ENCODE peak calls at places on chromosome 7, in seven cellular contexts. E is dorsolateral prefrontal cortex, V is AG04450, I is right lobe of liver, O is Karpas-422, Z is transverse colon, U is neural progenitor cell. R is an unnamed sample.

GRCh38 chr7:117319211-117319610 is 3.6 kb downstream of the WNT2 start:
- DNase-seq in E (no peak), V (no peak), I (no peak), O (no peak), Z (no peak), U (no peak), R (no peak)

GRCh38 chr7:74598558-74598957 is 59.0 kb upstream of the GTF2I start:
- DNase-seq in E (no peak), V (no peak), I (no peak), O (no peak), Z (no peak), U (no peak), R (no peak)

GRCh38 chr7:1742555-1743303 is 72.7 kb downstream of the ELFN1 start:
- DNase-seq in E (no peak), V (no peak), I (no peak), O (no peak), Z (peak; percentile 77), U (no peak), R (no peak)

GRCh38 chr7:27547401-27547800 is 115.3 kb downstream of the HIBADH start:
- DNase-seq in E (no peak), V (peak; percentile 6), I (no peak), O (no peak), Z (no peak), U (no peak), R (peak; percentile 4)

GRCh38 chr7:91898240-91898992 is 17.9 kb upstream of the MTERF1 start:
- DNase-seq in E (no peak), V (no peak), I (no peak), O (no peak), Z (no peak), U (no peak), R (no peak)

GRCh38 chr7:137754076-137754851 is 92.5 kb downstream of the DGKI start:
- DNase-seq in E (peak; percentile 68), V (no peak), I (no peak), O (no peak), Z (no peak), U (peak; percentile 33), R (no peak)

GRCh38 chr7:149727541-149728476 is 45.6 kb downstream of the ZNF467 start:
- DNase-seq in E (no peak), V (no peak), I (peak; percentile 43), O (no peak), Z (no peak), U (no peak), R (no peak)

GRCh38 chr7:1845536-1846311 is 175.6 kb downstream of the ELFN1 start:
- DNase-seq in E (no peak), V (no peak), I (no peak), O (no peak), Z (peak; percentile 4), U (no peak), R (no peak)

GRCh38 chr7:17099083-17099973 is 199.1 kb upstream of the AHR start:
- DNase-seq in E (no peak), V (no peak), I (peak; percentile 68), O (no peak), Z (peak; percentile 74), U (no peak), R (peak; percentile 74)

GRCh38 chr7:2190531-2190930 is 42.2 kb downstream of the MAD1L1 start:
- DNase-seq in E (no peak), V (no peak), I (no peak), O (no peak), Z (no peak), U (no peak), R (no peak)

DNA sequence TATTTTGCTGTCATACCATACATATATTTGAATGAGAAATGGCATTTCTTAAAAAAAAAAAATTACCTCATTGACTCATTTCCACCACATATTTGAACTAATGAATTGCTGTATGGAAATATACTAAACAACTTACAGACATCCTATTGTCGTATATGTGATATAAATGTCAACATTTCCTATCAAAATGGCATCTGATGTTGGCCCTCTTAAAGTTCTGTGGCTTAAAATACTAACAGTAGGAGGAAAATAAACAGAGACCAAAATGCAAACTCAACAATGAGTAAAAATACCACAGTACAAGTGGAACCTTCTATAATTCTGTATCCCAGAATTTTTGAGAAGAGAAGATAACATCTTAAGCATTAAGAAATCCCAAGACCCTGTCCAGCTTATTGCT is 405.6 kb upstream of the GALNT17 start:
- DNase-seq in E (no peak), V (no peak), I (no peak), O (no peak), Z (no peak), U (no peak), R (no peak)
- H3K4me3 ChIP-seq in E (no peak overlapping the region), V (no peak overlapping the region), I (no peak overlapping the region), O (no peak overlapping the region), Z (no peak overlapping the region), U (peak overlapping the region; percentile 35), R (no peak overlapping the region)

DNA sequence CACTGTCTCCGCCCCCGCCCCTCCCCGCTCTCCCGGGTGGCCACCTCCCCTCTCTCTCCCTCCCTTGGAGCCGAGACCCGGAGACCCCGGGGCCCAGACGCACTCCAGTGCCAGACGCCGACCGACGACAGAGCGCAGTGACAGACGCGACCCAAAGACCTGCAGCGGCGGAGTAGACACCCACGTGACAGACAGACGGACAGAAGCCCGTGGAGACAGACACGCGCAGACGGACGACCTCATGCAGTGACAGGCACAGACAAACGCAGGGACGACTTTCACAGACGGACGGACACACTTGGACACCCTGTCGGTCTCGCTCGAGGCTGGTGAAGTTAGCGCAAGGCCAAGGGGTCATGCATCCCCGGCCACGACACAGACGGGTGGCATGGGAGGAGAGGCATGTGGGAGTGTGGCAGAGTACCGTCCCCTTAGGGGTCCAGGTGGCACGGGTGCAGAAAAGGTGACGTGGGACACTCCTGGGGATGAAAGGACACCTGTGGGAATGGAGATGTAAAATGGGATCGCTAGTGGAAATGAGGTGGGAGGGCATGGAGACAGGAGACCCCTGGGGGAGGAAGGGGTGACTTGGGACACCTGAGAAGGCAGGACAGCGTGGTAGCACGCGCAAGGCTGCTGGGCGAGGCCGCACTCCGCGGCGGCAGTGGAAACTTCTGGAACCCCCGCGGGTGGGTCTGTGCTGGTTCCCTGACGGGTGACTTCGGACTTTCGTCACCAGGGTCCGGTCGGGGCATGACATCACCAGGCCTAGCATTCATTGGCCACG is 461 bp upstream of the ACHE start:
- DNase-seq in E (peak; percentile 60), V (no peak), I (peak; percentile 82), O (peak; percentile 58), Z (peak; percentile 78), U (peak; percentile 70), R (no peak)
- H3K4me3 ChIP-seq in E (peak overlapping the region; percentile 43), V (no peak overlapping the region), I (peak overlapping the region; percentile 48), O (no peak overlapping the region), Z (peak overlapping the region; percentile 44), U (peak overlapping the region; percentile 51), R (peak overlapping the region; percentile 25)

GRCh38 chr7:150988230-150989226 is 2.3 kb upstream of the NOS3 start:
- DNase-seq in E (peak; percentile 60), V (no peak), I (peak; percentile 68), O (peak; percentile 88), Z (peak; percentile 61), U (peak; percentile 84), R (no peak)
- H3K4me3 ChIP-seq in E (no peak overlapping the region), V (no peak overlapping the region), I (no peak overlapping the region), O (no peak overlapping the region), Z (no peak overlapping the region), U (peak overlapping the region; percentile 38), R (peak overlapping the region; percentile 3)

GRCh38 chr7:101784275-101785127 is 32.9 kb upstream of the CUX1 start:
- DNase-seq in E (no peak), V (no peak), I (no peak), O (no peak), Z (no peak), U (no peak), R (peak; percentile 3)

GRCh38 chr7:101782476-101782875 is 35.0 kb upstream of the CUX1 start:
- DNase-seq in E (no peak), V (no peak), I (no peak), O (no peak), Z (no peak), U (no peak), R (no peak)

GRCh38 chr7:101781384-101781783 is 36.0 kb upstream of the CUX1 start:
- DNase-seq in E (no peak), V (no peak), I (peak; percentile 82), O (no peak), Z (no peak), U (no peak), R (no peak)

GRCh38 chr7:101782886-101783285 is 34.5 kb upstream of the CUX1 start:
- DNase-seq in E (no peak), V (no peak), I (no peak), O (no peak), Z (no peak), U (no peak), R (no peak)

DNA sequence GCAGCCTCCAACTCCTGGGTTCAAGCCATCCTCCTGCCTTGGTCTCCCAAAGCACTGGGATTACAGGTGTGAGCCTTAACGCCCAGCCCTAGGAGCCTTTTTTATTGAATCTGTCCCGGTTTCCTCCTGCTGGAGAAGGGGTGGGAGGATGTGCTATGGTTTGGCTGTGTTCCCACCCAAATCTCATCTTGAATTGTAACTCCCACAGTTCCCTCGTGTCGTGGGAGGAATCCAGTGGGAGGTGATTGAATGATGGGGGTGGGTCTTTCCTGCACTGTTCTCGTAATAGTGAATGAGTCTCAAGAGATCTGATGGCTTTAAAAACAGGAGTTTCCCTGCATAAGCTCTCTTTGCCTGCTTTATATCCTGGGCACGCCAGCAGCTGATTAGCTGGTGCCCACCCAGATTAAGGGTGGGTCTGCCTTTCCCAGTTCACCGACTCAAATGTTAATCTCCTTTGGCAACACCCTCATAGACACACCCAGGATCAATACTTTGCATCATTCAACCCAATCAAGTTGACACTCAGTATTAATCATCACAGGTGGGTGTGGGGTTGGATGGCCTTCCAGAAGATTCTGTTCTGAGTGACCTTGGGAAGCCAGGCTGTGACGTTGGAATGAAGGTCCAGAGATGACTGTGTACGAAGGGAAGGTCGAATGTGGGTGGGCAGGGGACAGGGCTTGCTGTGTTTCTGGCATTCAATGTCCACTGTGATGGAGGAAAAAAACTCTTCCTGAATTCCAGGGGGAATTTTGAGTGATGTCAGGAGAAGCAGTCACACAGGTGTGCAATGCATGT is 33.8 kb upstream of the CUX1 start:
- DNase-seq in E (no peak), V (no peak), I (no peak), O (no peak), Z (no peak), U (no peak), R (no peak)
- H3K4me3 ChIP-seq in E (no peak overlapping the region), V (no peak overlapping the region), I (no peak overlapping the region), O (no peak overlapping the region), Z (no peak overlapping the region), U (no peak overlapping the region), R (no peak overlapping the region)

GRCh38 chr7:100965051-100965722 is 4.2 kb upstream of the MUC12 start:
- DNase-seq in E (no peak), V (no peak), I (no peak), O (no peak), Z (no peak), U (no peak), R (no peak)

GRCh38 chr7:100967292-100967863 is 2.0 kb upstream of the MUC12 start:
- DNase-seq in E (no peak), V (no peak), I (no peak), O (no peak), Z (peak; percentile 47), U (no peak), R (no peak)

GRCh38 chr7:100968031-100968430 is 1.3 kb upstream of the MUC12 start:
- DNase-seq in E (no peak), V (no peak), I (no peak), O (no peak), Z (no peak), U (no peak), R (no peak)

GRCh38 chr7:100965723-100966541 is 3.4 kb upstream of the MUC12 start:
- DNase-seq in E (peak; percentile 19), V (no peak), I (peak; percentile 87), O (peak; percentile 70), Z (peak; percentile 91), U (peak; percentile 99), R (no peak)

GRCh38 chr7:100966542-100967291 is 2.6 kb upstream of the MUC12 start:
- DNase-seq in E (no peak), V (no peak), I (peak; percentile 66), O (no peak), Z (peak; percentile 61), U (peak; percentile 36), R (no peak)
- H3K4me3 ChIP-seq in E (no peak overlapping the region), V (no peak overlapping the region), I (peak overlapping the region; percentile 51), O (no peak overlapping the region), Z (peak overlapping the region; percentile 46), U (peak overlapping the region; percentile 62), R (no peak overlapping the region)